ENCODE peak calls at places on chromosomes 12 and 14, in four cellular contexts. D is MM.1S, Y is ovary, G is heart left ventricle. I is an unnamed sample.

GRCh38 chr12:57756406-57757341 is 1.8 kb downstream of the MARCHF9 start:
- DNase-seq in D (peak; percentile 63), G (peak; percentile 78), Y (no peak), I (peak; percentile 79)

GRCh38 chr12:31005944-31006361 is 67.7 kb upstream of the DDX11 start:
- DNase-seq in Y (no peak), D (no peak), G (peak; percentile 29), I (no peak)

GRCh38 chr12:96034631-96035282 is 630 bp downstream of the LTA4H start:
- DNase-seq in D (no peak), G (peak; percentile 60), Y (peak; percentile 21), I (no peak)

GRCh38 chr14:99792551-99793212 is 531 bp upstream of the EML1 start:
- DNase-seq in Y (peak; percentile 48), G (peak; percentile 72), D (no peak), I (no peak)

GRCh38 chr12:74349925-74350324 is 187.7 kb upstream of the ATXN7L3B start:
- DNase-seq in G (no peak), D (no peak), Y (no peak), I (no peak)

GRCh38 chr12:25052191-25053020 is 103.5 kb upstream of the BCAT1 start:
- DNase-seq in Y (no peak), D (peak; percentile 76), G (no peak), I (peak; percentile 94)

GRCh38 chr14:91094772-91095171 is 19.1 kb upstream of the DGLUCY start:
- DNase-seq in D (no peak), G (no peak), Y (no peak), I (no peak)

GRCh38 chr14:61733972-61734371 is 28.2 kb upstream of the SNAPC1 start:
- DNase-seq in G (no peak), D (no peak), Y (no peak), I (no peak)

GRCh38 chr14:31592619-31593018 is 31.4 kb downstream of the NUBPL start:
- DNase-seq in G (no peak), D (no peak), Y (no peak), I (no peak)

GRCh38 chr14:73865536-73866113 is 14.0 kb downstream of the PTGR2 start:
- DNase-seq in G (no peak), Y (no peak), D (no peak), I (no peak)

GRCh38 chr12:62128186-62128965 is 131.8 kb upstream of the USP15 start:
- DNase-seq in D (no peak), G (no peak), Y (no peak), I (no peak)

GRCh38 chr12:1927751-1928351 is 9.4 kb upstream of the CACNA2D4 start:
- DNase-seq in G (peak; percentile 84), D (no peak), Y (no peak), I (no peak)

GRCh38 chr14:75861161-75861621 is 120.6 kb downstream of the TGFB3 start:
- DNase-seq in D (peak; percentile 12), Y (peak; percentile 24), G (no peak), I (no peak)

GRCh38 chr14:99563749-99564129 is 40.3 kb downstream of the CCDC85C start:
- DNase-seq in D (no peak), Y (no peak), G (no peak), I (no peak)

GRCh38 chr14:99752486-99753121 is 40.6 kb upstream of the EML1 start:
- DNase-seq in D (no peak), Y (no peak), G (no peak), I (no peak)

GRCh38 chr12:125143491-125143890 is 78.3 kb downstream of the AACS start:
- DNase-seq in G (peak; percentile 82), D (no peak), Y (no peak), I (no peak)

GRCh38 chr14:35257809-35258208 is 34.4 kb upstream of the PSMA6 start:
- DNase-seq in Y (no peak), G (no peak), D (no peak), I (no peak)

GRCh38 chr12:120199595-120200306 is 1.2 kb downstream of the RPLP0 start:
- DNase-seq in Y (peak; percentile 68), G (no peak), D (no peak), I (peak; percentile 49)

GRCh38 chr12:64611430-64612286 is 1.4 kb downstream of the RASSF3 start:
- DNase-seq in Y (peak; percentile 45), D (peak; percentile 35), G (peak; percentile 72), I (peak; percentile 62)

GRCh38 chr14:106843951-106844483 is 1317.6 kb downstream of the TMEM121 start:
- DNase-seq in G (no peak), Y (peak; percentile 40), D (peak; percentile 61), I (peak; percentile 63)

GRCh38 chr14:53055003-53055402 is 98.1 kb downstream of the DDHD1 start:
- DNase-seq in G (no peak), D (peak; percentile 18), Y (no peak), I (peak; percentile 55)

GRCh38 chr12:101566318-101566717 is 28.5 kb upstream of the MYBPC1 start:
- DNase-seq in D (no peak), G (no peak), Y (no peak), I (no peak)

GRCh38 chr12:77569876-77570275 is 260.8 kb upstream of the NAV3 start:
- DNase-seq in D (no peak), Y (no peak), G (no peak), I (no peak)

GRCh38 chr14:23300687-23301223 is 1.9 kb downstream of the PPP1R3E start:
- DNase-seq in D (no peak), G (peak; percentile 78), Y (peak; percentile 59), I (no peak)

GRCh38 chr14:33676135-33676566 is 274.7 kb downstream of the EGLN3 start:
- DNase-seq in G (peak; percentile 54), D (peak; percentile 56), Y (no peak), I (peak; percentile 22)

GRCh38 chr14:98896476-98896875 is 375.5 kb downstream of the BCL11B start:
- DNase-seq in Y (no peak), D (no peak), G (no peak), I (no peak)

GRCh38 chr12:14278294-14278953 is 87.1 kb upstream of the ATF7IP start:
- DNase-seq in G (no peak), Y (no peak), D (peak; percentile 28), I (peak; percentile 67)

GRCh38 chr12:108589028-108589839 is 8.7 kb downstream of the TMEM119 start:
- DNase-seq in D (no peak), Y (no peak), G (no peak), I (no peak)

GRCh38 chr12:76085159-76085868 is 829 bp upstream of the NAP1L1 start:
- DNase-seq in D (peak; percentile 19), G (no peak), Y (no peak), I (peak; percentile 50)

GRCh38 chr12:76921072-76921471 is 42.3 kb upstream of the CSRP2 start:
- DNase-seq in G (no peak), D (no peak), Y (no peak), I (no peak)

GRCh38 chr14:103628684-103629502 is at the start of gene KLC1:
- DNase-seq in G (peak; percentile 94), Y (peak; percentile 90), D (peak; percentile 41), I (peak; percentile 77)

GRCh38 chr12:10409387-10409786 is at the start of gene KLRC4:
- DNase-seq in G (no peak), Y (no peak), D (no peak), I (no peak)

GRCh38 chr12:24109381-24110039 is 160.0 kb upstream of the SOX5 start:
- DNase-seq in D (peak; percentile 89), G (no peak), Y (no peak), I (peak; percentile 64)

GRCh38 chr14:37090026-37090425 is 82.4 kb downstream of the SLC25A21 start:
- DNase-seq in Y (no peak), G (no peak), D (no peak), I (no peak)

GRCh38 chr14:37089410-37089809 is 83.0 kb downstream of the SLC25A21 start:
- DNase-seq in D (no peak), G (no peak), Y (no peak), I (no peak)

GRCh38 chr14:37091651-37092050 is 80.8 kb downstream of the SLC25A21 start:
- DNase-seq in G (no peak), D (no peak), Y (no peak), I (no peak)

GRCh38 chr14:37094502-37094901 is 77.9 kb downstream of the SLC25A21 start:
- DNase-seq in D (no peak), Y (no peak), G (no peak), I (no peak)

GRCh38 chr14:37093364-37093763 is 79.0 kb downstream of the SLC25A21 start:
- DNase-seq in Y (no peak), G (no peak), D (no peak), I (no peak)
- H3K4me3 ChIP-seq in Y (no peak overlapping the region), G (no peak overlapping the region), D (no peak overlapping the region), I (no peak overlapping the region)

GRCh38 chr14:59564356-59564755 is 12.3 kb downstream of the CCDC175 start:
- DNase-seq in Y (no peak), G (no peak), D (no peak), I (no peak)

GRCh38 chr14:59566725-59567124 is 9.9 kb downstream of the CCDC175 start:
- DNase-seq in Y (no peak), D (no peak), G (no peak), I (no peak)

GRCh38 chr14:59566281-59566680 is 10.3 kb downstream of the CCDC175 start:
- DNase-seq in G (no peak), Y (no peak), D (no peak), I (no peak)

GRCh38 chr14:59565112-59565511 is 11.5 kb downstream of the CCDC175 start:
- DNase-seq in Y (no peak), D (no peak), G (no peak), I (no peak)

DNA sequence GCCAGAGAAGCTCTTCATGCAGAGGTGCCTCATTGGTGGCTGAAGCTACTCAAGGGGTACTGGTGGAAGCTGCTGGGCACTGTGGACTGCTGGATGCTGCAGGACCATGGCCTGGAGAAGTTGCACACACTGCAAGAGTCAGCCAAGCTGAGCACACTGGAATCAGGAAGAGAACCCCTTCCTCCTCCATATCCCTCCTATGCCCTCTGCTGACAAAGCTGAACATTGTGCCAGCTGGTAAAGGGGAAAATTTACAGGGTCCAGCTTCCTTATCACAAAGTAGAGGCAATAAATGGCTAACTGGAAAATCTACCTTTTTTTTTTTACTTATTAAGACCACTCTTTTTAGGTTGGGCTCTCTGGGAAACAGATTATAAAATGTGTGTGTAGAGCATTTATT is 6.5 kb downstream of the CCDC175 start:
- DNase-seq in D (no peak), Y (no peak), G (no peak), I (no peak)
- TF ChIP-seq CTCF in D (no peak), Y (no peak), G (no peak), I (no peak)

GRCh38 chr12:52903855-52904508 is 894 bp downstream of the KRT8 start:
- DNase-seq in G (peak; percentile 71), Y (peak; percentile 59), D (no peak), I (peak; percentile 21)
- H3K4me3 ChIP-seq in G (peak overlapping the region; percentile 42), Y (peak overlapping the region; percentile 52), D (no peak overlapping the region), I (no peak overlapping the region)

GRCh38 chr12:54138219-54138618 is 50.6 kb downstream of the SMUG1 start:
- DNase-seq in G (no peak), D (no peak), Y (no peak), I (peak; percentile 9)
- TF ChIP-seq CTCF in G (no peak), D (no peak), Y (no peak), I (no peak)

I was measured in GM12865.